ENCODE peak calls at places on chromosome 20, in six cellular contexts. P, K, B, L, I and Z are unnamed samples.

GRCh38 chr20:17648782-17649730 is 33.0 kb downstream of the RRBP1 start:
- DNase-seq in P (no peak), K (no peak), B (no peak), L (no peak), I (peak; percentile 10), Z (no peak)

GRCh38 chr20:37841991-37842390 is 60.9 kb upstream of the VSTM2L start:
- DNase-seq in P (no peak), K (no peak), B (no peak), L (no peak), I (no peak), Z (no peak)

GRCh38 chr20:25258463-25258805 is 10.5 kb downstream of the PYGB start:
- DNase-seq in P (no peak), K (no peak), B (no peak), L (no peak), I (no peak), Z (peak; percentile 49)

GRCh38 chr20:23419995-23420901 is 1.0 kb downstream of the NAPB start:
- DNase-seq in P (peak; percentile 29), K (no peak), B (no peak), L (peak; percentile 57), I (peak; percentile 53), Z (no peak)

GRCh38 chr20:25985597-25985996 is 288.9 kb upstream of the ZNF337 start:
- DNase-seq in P (no peak), K (no peak), B (no peak), L (no peak), I (no peak), Z (no peak)

GRCh38 chr20:47453167-47453782 is 48.4 kb upstream of the NCOA3 start:
- DNase-seq in P (peak; percentile 68), K (no peak), B (peak; percentile 27), L (peak; percentile 86), I (no peak), Z (no peak)

GRCh38 chr20:23086931-23087411 is 847 bp upstream of the CD93 start:
- DNase-seq in P (no peak), K (no peak), B (no peak), L (no peak), I (peak; percentile 43), Z (no peak)

GRCh38 chr20:40770564-40771307 is 81.7 kb upstream of the MAFB start:
- DNase-seq in P (no peak), K (no peak), B (no peak), L (no peak), I (no peak), Z (no peak)

GRCh38 chr20:24769878-24770627 is 179.0 kb upstream of the CST7 start:
- DNase-seq in P (no peak), K (no peak), B (no peak), L (no peak), I (no peak), Z (no peak)

GRCh38 chr20:53146201-53146891 is 174.2 kb downstream of the TSHZ2 start:
- DNase-seq in P (no peak), K (no peak), B (no peak), L (peak; percentile 43), I (no peak), Z (no peak)

GRCh38 chr20:18928626-18929025 is 115.0 kb downstream of the SCP2D1 start:
- DNase-seq in P (no peak), K (no peak), B (no peak), L (no peak), I (no peak), Z (no peak)

GRCh38 chr20:52731086-52731485 is 241.1 kb upstream of the TSHZ2 start:
- DNase-seq in P (no peak), K (no peak), B (no peak), L (no peak), I (no peak), Z (no peak)

GRCh38 chr20:57390604-57391438 is at the start of gene RBM38:
- DNase-seq in P (peak; percentile 11), K (no peak), B (no peak), L (no peak), I (peak; percentile 60), Z (no peak)

GRCh38 chr20:12575352-12576095 is 433.2 kb upstream of the SPTLC3 start:
- DNase-seq in P (no peak), K (peak; percentile 3), B (no peak), L (no peak), I (peak; percentile 71), Z (peak; percentile 79)

GRCh38 chr20:56440346-56441007 is 27.9 kb upstream of the RTF2 start:
- DNase-seq in P (no peak), K (no peak), B (peak; percentile 19), L (peak; percentile 27), I (no peak), Z (no peak)

DNA sequence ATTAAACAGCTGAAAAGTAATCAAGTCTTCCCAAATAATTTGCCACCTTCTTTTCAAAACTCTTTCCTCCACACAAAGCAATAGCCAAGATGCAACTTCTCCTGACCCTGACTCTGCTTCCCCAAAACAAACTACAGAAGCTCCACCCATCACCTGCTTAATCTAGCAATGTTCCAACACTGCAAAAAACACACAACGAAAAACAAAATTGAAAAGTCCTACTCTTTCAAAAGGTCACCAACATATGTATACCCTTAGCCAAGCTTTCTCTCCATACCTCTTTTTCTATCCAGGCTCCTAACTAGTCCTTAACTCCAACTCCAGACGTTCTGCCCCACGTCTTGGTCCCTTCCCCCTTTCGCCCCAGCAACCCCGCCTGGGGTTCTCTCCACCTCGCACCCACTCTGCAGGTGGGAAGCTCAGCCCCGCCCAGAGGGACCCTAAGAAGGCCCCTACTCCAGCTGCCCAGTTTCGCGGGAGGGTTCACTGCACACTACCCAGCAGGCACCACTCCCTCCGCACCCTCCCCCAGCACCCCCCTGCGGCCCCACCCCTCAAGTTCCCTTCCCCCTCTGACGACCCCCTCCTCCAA is 717 bp downstream of the CSNK2A1 start:
- DNase-seq in P (no peak), K (no peak), B (no peak), L (no peak), I (no peak), Z (no peak)
- H3K4me3 ChIP-seq in P (peak overlapping the region; percentile 85), K (peak overlapping the region; percentile 96), B (peak overlapping the region; percentile 98), L (peak overlapping the region; percentile 79), I (peak overlapping the region; percentile 99), Z (peak overlapping the region; percentile 94)

GRCh38 chr20:16128538-16129106 is 444.6 kb downstream of the KIF16B start:
- DNase-seq in P (no peak), K (no peak), B (no peak), L (no peak), I (no peak), Z (no peak)

GRCh38 chr20:16123623-16124022 is 449.6 kb downstream of the KIF16B start:
- DNase-seq in P (no peak), K (no peak), B (no peak), L (no peak), I (no peak), Z (no peak)

GRCh38 chr20:16125810-16126209 is 447.4 kb downstream of the KIF16B start:
- DNase-seq in P (no peak), K (no peak), B (no peak), L (no peak), I (no peak), Z (no peak)

GRCh38 chr20:16124911-16125776 is 448.1 kb downstream of the KIF16B start:
- DNase-seq in P (no peak), K (no peak), B (no peak), L (no peak), I (no peak), Z (no peak)

GRCh38 chr20:16124491-16124890 is 448.8 kb downstream of the KIF16B start:
- DNase-seq in P (no peak), K (no peak), B (no peak), L (no peak), I (no peak), Z (no peak)
- H3K4me3 ChIP-seq in P (no peak overlapping the region), K (no peak overlapping the region), B (no peak overlapping the region), L (no peak overlapping the region), I (no peak overlapping the region), Z (no peak overlapping the region)

GRCh38 chr20:58853466-58853865 is 950 bp downstream of the GNAS start:
- DNase-seq in P (no peak), K (no peak), B (no peak), L (no peak), I (no peak), Z (no peak)

GRCh38 chr20:58851221-58851968 is 693 bp upstream of the GNAS-AS1 start:
- DNase-seq in P (no peak), K (no peak), B (no peak), L (no peak), I (no peak), Z (no peak)

GRCh38 chr20:58851969-58852458 is 502 bp upstream of the GNAS start:
- DNase-seq in P (no peak), K (no peak), B (no peak), L (no peak), I (no peak), Z (no peak)

GRCh38 chr20:58853976-58854637 is 1.6 kb downstream of the GNAS start:
- DNase-seq in P (no peak), K (no peak), B (no peak), L (no peak), I (no peak), Z (no peak)

DNA sequence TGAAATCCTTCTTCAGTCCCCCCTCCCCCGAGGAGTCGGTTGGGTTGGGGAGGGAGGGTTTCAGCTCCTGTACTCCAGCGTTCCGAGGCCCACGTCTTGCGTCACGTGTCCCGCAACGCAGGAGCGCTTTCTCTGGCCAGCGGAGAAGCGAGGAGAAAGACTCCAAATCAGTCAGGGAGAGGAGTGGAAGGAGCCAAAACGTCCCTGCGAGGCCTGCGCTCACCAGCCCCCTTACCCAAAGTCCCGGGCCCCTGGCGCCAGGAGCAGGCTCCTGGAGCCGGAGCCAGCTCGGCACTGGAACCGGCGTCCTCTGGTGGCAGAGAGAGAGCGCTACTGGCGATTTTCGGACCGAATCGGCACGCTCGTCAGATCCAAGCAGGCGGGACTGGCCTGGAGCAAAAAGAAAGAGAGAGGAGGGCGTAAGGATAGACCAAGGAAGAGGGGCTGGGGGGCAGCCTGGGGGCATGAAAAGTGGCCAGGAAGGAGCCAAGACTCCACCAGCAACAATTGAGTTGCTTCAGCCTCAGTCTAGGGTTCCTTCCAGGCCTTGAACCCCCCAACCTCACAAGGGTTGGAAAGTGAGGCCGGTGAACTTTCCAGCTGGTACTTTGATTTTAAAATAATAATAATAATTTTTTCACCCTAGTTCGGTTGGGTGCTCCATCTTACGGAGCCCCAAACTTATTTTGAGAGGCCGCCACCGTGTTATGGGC is at the start of gene GNAS:
- DNase-seq in P (peak; percentile 11), K (no peak), B (peak; percentile 19), L (peak; percentile 27), I (peak; percentile 42), Z (no peak)
- H3K4me3 ChIP-seq in P (peak within 1 kb of the TSS; percentile 75), K (peak within 1 kb of the TSS; percentile 50), B (peak within 1 kb of the TSS; percentile 66), L (peak within 1 kb of the TSS; percentile 77), I (peak within 1 kb of the TSS; percentile 37), Z (peak within 1 kb of the TSS; percentile 59)

GRCh38 chr20:5592823-5593761 is 157.1 kb upstream of the SHLD1 start:
- DNase-seq in P (no peak), K (no peak), B (no peak), L (no peak), I (no peak), Z (no peak)

GRCh38 chr20:5590899-5591298 is 159.3 kb upstream of the SHLD1 start:
- DNase-seq in P (no peak), K (no peak), B (no peak), L (no peak), I (no peak), Z (no peak)

GRCh38 chr20:5592165-5592564 is 158.0 kb upstream of the SHLD1 start:
- DNase-seq in P (no peak), K (no peak), B (no peak), L (no peak), I (no peak), Z (no peak)

GRCh38 chr20:5596401-5597193 is 153.6 kb upstream of the SHLD1 start:
- DNase-seq in P (no peak), K (no peak), B (no peak), L (no peak), I (no peak), Z (no peak)

GRCh38 chr20:5595744-5596143 is 154.5 kb upstream of the SHLD1 start:
- DNase-seq in P (no peak), K (no peak), B (no peak), L (no peak), I (no peak), Z (no peak)
- H3K4me3 ChIP-seq in P (no peak overlapping the region), K (no peak overlapping the region), B (no peak overlapping the region), L (no peak overlapping the region), I (no peak overlapping the region), Z (no peak overlapping the region)